ENCODE peak calls at places on chromosomes 11 and 22, in nine cellular contexts. M is GM03348; G is mammary epithelial cell; V is tibial nerve; Q is DMS153; L is cardiac muscle cell; J is fibroblast of mammary gland; T is midbrain; A is stimulated activated CD4-positive, alpha-beta T cell treated with anti-CD3 and anti-CD28 coated beads, Interleukin-2, amount 100 ng/mL, for 24 hours. C is an unnamed sample.

GRCh38 chr11:67265633-67266423 is 445 bp upstream of the GRK2 start:
- DNase-seq in G (peak; percentile 46), J (peak; percentile 44), T (peak; percentile 70), L (peak; percentile 67), V (peak; percentile 69), Q (no peak), M (peak; percentile 95), A (peak; percentile 84), C (peak; percentile 86)

GRCh38 chr11:100980156-100980555 is 149.5 kb downstream of the PGR start:
- DNase-seq in J (peak; percentile 23), G (no peak), M (no peak), A (no peak), T (no peak), Q (no peak), L (peak; percentile 41), V (no peak), C (no peak)

GRCh38 chr11:19808076-19808911 is 95.7 kb downstream of the NAV2 start:
- DNase-seq in J (no peak), Q (no peak), V (no peak), L (peak; percentile 10), A (no peak), G (no peak), T (peak; percentile 29), M (no peak), C (no peak)

GRCh38 chr11:3173795-3174194 is 8.7 kb upstream of the OSBPL5 start:
- DNase-seq in L (no peak), M (no peak), V (no peak), G (no peak), Q (no peak), J (no peak), T (no peak), A (no peak), C (no peak)

GRCh38 chr11:66543263-66544107 is 2.4 kb downstream of the ZDHHC24 start:
- DNase-seq in L (peak; percentile 68), M (no peak), J (peak; percentile 43), V (no peak), T (no peak), G (no peak), Q (no peak), A (peak; percentile 56), C (peak; percentile 58)

GRCh38 chr11:26996056-26996455 is 2.1 kb downstream of the FIBIN start:
- DNase-seq in L (peak; percentile 62), V (no peak), M (no peak), A (no peak), J (no peak), T (no peak), G (no peak), Q (no peak), C (no peak)

GRCh38 chr11:69650832-69651344 is 9.9 kb downstream of the CCND1 start:
- DNase-seq in J (no peak), Q (no peak), A (no peak), M (no peak), V (no peak), G (no peak), T (no peak), L (no peak), C (no peak)

GRCh38 chr22:21052715-21053459 is 7.1 kb downstream of the LRRC74B start:
- DNase-seq in J (no peak), T (no peak), L (no peak), V (no peak), G (no peak), A (no peak), Q (no peak), M (no peak), C (no peak)

GRCh38 chr11:116865696-116866095 is 28.3 kb upstream of the APOA1 start:
- DNase-seq in L (no peak), G (no peak), J (no peak), V (no peak), A (no peak), M (peak; percentile 77), Q (no peak), T (no peak), C (no peak)

C was measured in GM12892.